ENCODE peak calls at places on chromosomes 7 and 10, in nine cellular contexts. One of them, this sample, is unnamed. For H3K9me3, the result is how much of the 10 kb centered on the place peaks cover.

GRCh38 chr10:94683214-94684054 is at the start of gene CYP2C18:
- DNase-seq in neuronal stem cell: no peak
- DNase-seq in endodermal cell: no peak
- DNase-seq in mammary epithelial cell: no peak
- DNase-seq in effector memory CD4-positive, alpha-beta T cell: no peak
- DNase-seq in thyroid gland: no peak
- DNase-seq in PC-3: no peak
- DNase-seq in GM12878: no peak
- DNase-seq in ascending aorta: no peak
- DNase-seq in this sample: no peak

GRCh38 chr7:21106296-21106732 is 319.6 kb upstream of the SP8 start:
- DNase-seq in thyroid gland: no peak
- DNase-seq in neuronal stem cell: no peak
- DNase-seq in endodermal cell: no peak
- DNase-seq in effector memory CD4-positive, alpha-beta T cell: no peak
- DNase-seq in PC-3: peak
- DNase-seq in ascending aorta: no peak
- DNase-seq in mammary epithelial cell: peak
- DNase-seq in GM12878: no peak
- DNase-seq in this sample: no peak

GRCh38 chr7:113918946-113919345 is at the start of gene PPP1R3A:
- DNase-seq in thyroid gland: no peak
- DNase-seq in effector memory CD4-positive, alpha-beta T cell: no peak
- DNase-seq in ascending aorta: no peak
- DNase-seq in mammary epithelial cell: no peak
- DNase-seq in GM12878: no peak
- DNase-seq in neuronal stem cell: no peak
- DNase-seq in PC-3: no peak
- DNase-seq in endodermal cell: peak
- DNase-seq in this sample: no peak

GRCh38 chr10:32795598-32796183 is 162.3 kb downstream of the ITGB1 start:
- DNase-seq in endodermal cell: peak
- DNase-seq in thyroid gland: no peak
- DNase-seq in effector memory CD4-positive, alpha-beta T cell: no peak
- DNase-seq in mammary epithelial cell: peak
- DNase-seq in GM12878: peak
- DNase-seq in PC-3: peak
- DNase-seq in neuronal stem cell: peak
- DNase-seq in ascending aorta: no peak
- DNase-seq in this sample: peak

GRCh38 chr10:117175215-117175900 is 21.9 kb upstream of the KCNK18 start:
- DNase-seq in mammary epithelial cell: peak
- DNase-seq in thyroid gland: peak
- DNase-seq in ascending aorta: no peak
- DNase-seq in neuronal stem cell: no peak
- DNase-seq in endodermal cell: peak
- DNase-seq in GM12878: no peak
- DNase-seq in PC-3: no peak
- DNase-seq in effector memory CD4-positive, alpha-beta T cell: peak
- DNase-seq in this sample: peak

GRCh38 chr10:667096-667495 is 22.4 kb downstream of the DIP2C start:
- DNase-seq in GM12878: no peak
- DNase-seq in effector memory CD4-positive, alpha-beta T cell: no peak
- DNase-seq in neuronal stem cell: no peak
- DNase-seq in mammary epithelial cell: no peak
- DNase-seq in endodermal cell: peak
- DNase-seq in thyroid gland: no peak
- DNase-seq in ascending aorta: peak
- DNase-seq in PC-3: no peak
- DNase-seq in this sample: no peak

GRCh38 chr7:116801092-116801710 is 61.2 kb upstream of the CAPZA2 start:
- DNase-seq in neuronal stem cell: no peak
- DNase-seq in PC-3: peak
- DNase-seq in GM12878: no peak
- DNase-seq in ascending aorta: no peak
- DNase-seq in mammary epithelial cell: peak
- DNase-seq in effector memory CD4-positive, alpha-beta T cell: no peak
- DNase-seq in endodermal cell: no peak
- DNase-seq in thyroid gland: no peak
- DNase-seq in this sample: no peak

GRCh38 chr10:68870061-68870460 is 31.1 kb upstream of the DDX50 start:
- DNase-seq in thyroid gland: no peak
- DNase-seq in GM12878: no peak
- DNase-seq in neuronal stem cell: no peak
- DNase-seq in ascending aorta: no peak
- DNase-seq in PC-3: no peak
- DNase-seq in endodermal cell: no peak
- DNase-seq in effector memory CD4-positive, alpha-beta T cell: no peak
- DNase-seq in mammary epithelial cell: no peak
- DNase-seq in this sample: no peak

GRCh38 chr7:23913016-23913415 is 203.0 kb downstream of the STK31 start:
- DNase-seq in thyroid gland: no peak
- DNase-seq in GM12878: no peak
- DNase-seq in endodermal cell: no peak
- DNase-seq in neuronal stem cell: no peak
- DNase-seq in mammary epithelial cell: no peak
- DNase-seq in ascending aorta: no peak
- DNase-seq in effector memory CD4-positive, alpha-beta T cell: no peak
- DNase-seq in PC-3: no peak
- DNase-seq in this sample: no peak

GRCh38 chr7:13179775-13180448 is 492.5 kb downstream of the ARL4A start:
- DNase-seq in neuronal stem cell: no peak
- DNase-seq in effector memory CD4-positive, alpha-beta T cell: no peak
- DNase-seq in thyroid gland: no peak
- DNase-seq in ascending aorta: no peak
- DNase-seq in PC-3: no peak
- DNase-seq in endodermal cell: no peak
- DNase-seq in mammary epithelial cell: no peak
- DNase-seq in GM12878: no peak
- DNase-seq in this sample: no peak

GRCh38 chr7:17773289-17773626 is 167.0 kb downstream of the SNX13 start:
- DNase-seq in mammary epithelial cell: peak
- DNase-seq in thyroid gland: no peak
- DNase-seq in endodermal cell: no peak
- DNase-seq in PC-3: peak
- DNase-seq in ascending aorta: peak
- DNase-seq in GM12878: no peak
- DNase-seq in effector memory CD4-positive, alpha-beta T cell: no peak
- DNase-seq in neuronal stem cell: no peak
- DNase-seq in this sample: no peak

GRCh38 chr7:76185187-76185915 is 16.3 kb upstream of the SRRM3 start:
- DNase-seq in mammary epithelial cell: no peak
- DNase-seq in endodermal cell: peak
- DNase-seq in PC-3: no peak
- DNase-seq in GM12878: no peak
- DNase-seq in neuronal stem cell: no peak
- DNase-seq in effector memory CD4-positive, alpha-beta T cell: no peak
- DNase-seq in thyroid gland: no peak
- DNase-seq in ascending aorta: no peak
- DNase-seq in this sample: no peak

GRCh38 chr7:111540199-111540815 is 22.0 kb downstream of the IMMP2L start:
- DNase-seq in PC-3: no peak
- DNase-seq in ascending aorta: no peak
- DNase-seq in endodermal cell: no peak
- DNase-seq in mammary epithelial cell: no peak
- DNase-seq in thyroid gland: peak
- DNase-seq in neuronal stem cell: no peak
- DNase-seq in effector memory CD4-positive, alpha-beta T cell: no peak
- DNase-seq in GM12878: no peak
- DNase-seq in this sample: no peak

DNA sequence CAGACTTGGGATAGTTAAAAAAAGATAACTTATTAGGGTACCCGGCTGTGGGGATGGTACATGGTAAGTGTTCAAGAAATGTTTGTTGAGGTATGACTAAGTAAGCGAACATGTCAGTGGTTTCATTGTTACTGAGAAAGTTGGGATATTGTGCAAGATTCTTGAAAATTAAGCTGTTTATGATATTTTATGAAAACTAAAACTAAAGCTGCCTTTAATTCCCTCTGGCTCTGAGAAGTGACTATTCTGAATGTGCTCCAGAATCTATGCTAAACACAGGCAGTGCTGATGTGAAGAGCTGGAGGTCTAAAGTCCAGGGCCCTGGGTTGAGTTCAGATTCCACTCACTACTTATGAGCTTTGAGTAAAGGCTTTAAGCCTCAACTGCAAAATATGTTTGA is 72.9 kb downstream of the AOAH start:
- DNase-seq in GM12878: no peak
- DNase-seq in endodermal cell: no peak
- DNase-seq in ascending aorta: no peak
- DNase-seq in effector memory CD4-positive, alpha-beta T cell: no peak
- DNase-seq in neuronal stem cell: no peak
- DNase-seq in PC-3: peak
- DNase-seq in thyroid gland: no peak
- DNase-seq in mammary epithelial cell: peak
- DNase-seq in this sample: no peak
- H3K4me3 ChIP-seq in GM12878: no peak
- H3K4me3 ChIP-seq in endodermal cell: no peak
- H3K4me3 ChIP-seq in ascending aorta: no peak
- H3K4me3 ChIP-seq in effector memory CD4-positive, alpha-beta T cell: no peak
- H3K4me3 ChIP-seq in neuronal stem cell: no peak
- H3K4me3 ChIP-seq in PC-3: no peak
- H3K4me3 ChIP-seq in thyroid gland: no peak
- H3K4me3 ChIP-seq in mammary epithelial cell: no peak
- H3K4me3 ChIP-seq in this sample: no peak

DNA sequence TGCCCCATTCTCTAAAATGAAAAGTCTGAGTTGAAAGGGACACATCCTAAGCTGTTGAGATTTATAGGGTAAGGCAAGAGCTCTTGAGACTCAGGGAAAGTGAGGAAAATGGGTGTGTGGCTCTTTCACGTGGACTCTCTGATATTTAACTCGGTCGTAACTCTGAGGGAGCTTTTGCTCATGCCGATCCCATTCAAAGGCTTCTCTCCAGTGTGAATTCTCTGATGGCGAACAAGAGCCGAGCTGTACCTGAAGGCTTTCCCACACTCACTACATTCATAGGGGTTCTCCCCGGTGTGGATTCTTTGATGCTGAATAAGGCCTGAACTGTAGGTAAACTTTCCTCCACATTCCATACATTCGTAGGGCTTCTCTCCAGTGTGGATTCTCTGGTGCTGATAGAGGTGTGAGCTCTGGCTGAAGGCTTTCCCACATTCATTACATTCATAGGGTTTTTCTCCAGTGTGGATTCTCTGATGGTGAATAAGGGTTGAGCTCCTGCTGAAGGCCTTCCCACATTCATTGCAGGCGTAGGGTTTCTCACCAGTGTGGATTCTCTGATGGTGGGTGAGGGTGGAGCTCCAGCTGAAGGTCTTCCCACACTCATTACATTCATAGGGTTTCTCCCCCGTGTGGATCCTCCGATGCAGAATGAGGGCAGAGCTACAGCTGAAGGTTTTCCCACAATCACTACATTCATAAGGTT is 10.4 kb downstream of the ZNF3 start:
- DNase-seq in ascending aorta: no peak
- DNase-seq in PC-3: no peak
- DNase-seq in thyroid gland: no peak
- DNase-seq in endodermal cell: peak
- DNase-seq in GM12878: no peak
- DNase-seq in neuronal stem cell: no peak
- DNase-seq in effector memory CD4-positive, alpha-beta T cell: no peak
- DNase-seq in mammary epithelial cell: no peak
- DNase-seq in this sample: no peak
- H3K9me3 ChIP-seq in ascending aorta: under half
- H3K9me3 ChIP-seq in PC-3: under half
- H3K9me3 ChIP-seq in thyroid gland: under half
- H3K9me3 ChIP-seq in endodermal cell: half or more
- H3K9me3 ChIP-seq in GM12878: under half
- H3K9me3 ChIP-seq in neuronal stem cell: half or more
- H3K9me3 ChIP-seq in effector memory CD4-positive, alpha-beta T cell: under half
- H3K9me3 ChIP-seq in mammary epithelial cell: under half
- H3K9me3 ChIP-seq in this sample: under half

DNA sequence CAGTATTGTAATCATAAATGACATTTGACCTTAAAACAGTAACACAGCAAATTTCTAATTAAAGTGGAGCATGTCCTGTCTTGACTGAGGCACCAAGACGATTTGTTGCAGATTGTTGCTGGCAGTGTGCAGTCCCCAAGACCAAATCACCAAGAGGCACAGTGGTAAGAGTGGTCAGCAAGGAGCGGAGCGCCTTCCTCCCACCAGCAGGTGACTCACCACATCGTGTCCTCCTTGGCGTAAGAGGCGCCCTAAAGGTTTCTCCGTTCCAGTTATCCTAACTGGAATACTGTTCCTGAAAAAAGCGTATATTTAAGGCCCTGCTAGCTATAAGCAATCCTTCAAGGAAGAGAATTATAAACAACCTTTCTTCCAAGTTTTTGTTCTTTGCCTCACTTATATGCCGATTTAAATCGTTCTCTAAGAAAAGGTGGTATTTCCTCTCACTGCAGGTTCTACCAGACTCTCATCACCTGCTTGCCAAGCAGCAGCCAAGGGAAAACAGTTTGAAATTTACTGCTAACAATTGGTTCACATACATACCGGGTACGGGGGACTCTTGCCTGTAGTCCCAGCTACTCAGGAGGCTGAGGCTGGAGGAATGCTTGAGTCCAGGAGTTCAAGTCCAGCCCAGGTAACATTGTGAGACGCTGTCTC is 10.7 kb upstream of the REPIN1 start:
- DNase-seq in mammary epithelial cell: peak
- DNase-seq in ascending aorta: peak
- DNase-seq in endodermal cell: peak
- DNase-seq in effector memory CD4-positive, alpha-beta T cell: no peak
- DNase-seq in GM12878: no peak
- DNase-seq in thyroid gland: no peak
- DNase-seq in PC-3: no peak
- DNase-seq in neuronal stem cell: no peak
- DNase-seq in this sample: no peak
- H3K4me3 ChIP-seq in mammary epithelial cell: no peak
- H3K4me3 ChIP-seq in ascending aorta: no peak
- H3K4me3 ChIP-seq in endodermal cell: no peak
- H3K4me3 ChIP-seq in effector memory CD4-positive, alpha-beta T cell: no peak
- H3K4me3 ChIP-seq in GM12878: no peak
- H3K4me3 ChIP-seq in thyroid gland: no peak
- H3K4me3 ChIP-seq in PC-3: no peak
- H3K4me3 ChIP-seq in neuronal stem cell: no peak
- H3K4me3 ChIP-seq in this sample: peak

DNA sequence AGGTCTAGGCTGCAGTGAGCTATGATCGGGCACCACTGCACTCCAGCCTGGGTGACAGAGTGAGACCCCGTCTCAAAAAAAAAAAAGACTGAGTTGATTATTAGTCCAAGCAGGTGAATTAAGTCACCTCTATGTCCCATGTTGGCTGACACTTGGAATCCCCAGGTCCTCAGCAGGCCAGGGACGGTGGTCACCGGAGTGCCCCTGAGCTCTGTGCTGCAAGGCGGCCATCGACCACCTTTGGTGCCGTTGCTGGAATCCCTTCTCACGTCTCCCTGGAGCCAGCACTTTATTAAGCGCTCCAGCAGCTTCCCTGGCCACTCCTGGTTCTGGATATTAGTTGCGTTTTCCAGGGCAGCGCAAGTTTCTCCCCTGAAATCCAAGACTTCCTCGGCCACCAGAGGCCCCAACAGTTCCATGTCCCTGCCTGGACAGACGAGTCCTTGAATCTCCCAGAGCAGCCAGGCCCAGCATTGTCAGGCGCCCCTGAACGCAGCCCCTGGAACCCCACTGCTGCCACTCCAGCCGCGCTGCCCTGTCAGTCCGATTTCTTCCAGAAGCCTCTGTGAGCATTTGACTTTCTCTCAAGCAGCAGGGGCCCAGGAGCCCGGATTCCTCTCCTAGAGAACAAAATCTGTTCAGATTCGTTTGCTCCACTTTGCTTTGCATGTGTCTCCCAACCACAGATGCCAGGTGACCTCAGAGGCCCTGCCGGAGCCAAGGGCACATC is 38.4 kb upstream of the FOXL3 start:
- DNase-seq in neuronal stem cell: no peak
- DNase-seq in thyroid gland: no peak
- DNase-seq in GM12878: no peak
- DNase-seq in mammary epithelial cell: no peak
- DNase-seq in ascending aorta: no peak
- DNase-seq in endodermal cell: no peak
- DNase-seq in effector memory CD4-positive, alpha-beta T cell: no peak
- DNase-seq in PC-3: no peak
- DNase-seq in this sample: no peak
- H3K9me3 ChIP-seq in neuronal stem cell: under half
- H3K9me3 ChIP-seq in thyroid gland: under half
- H3K9me3 ChIP-seq in GM12878: under half
- H3K9me3 ChIP-seq in mammary epithelial cell: under half
- H3K9me3 ChIP-seq in ascending aorta: under half
- H3K9me3 ChIP-seq in endodermal cell: under half
- H3K9me3 ChIP-seq in effector memory CD4-positive, alpha-beta T cell: under half
- H3K9me3 ChIP-seq in PC-3: under half
- H3K9me3 ChIP-seq in this sample: under half